ENCODE peak calls at places on chromosomes 11 and 22, in ten cellular contexts. J is ovary, B is IMR-90, W is heart left ventricle, K is body of pancreas, G is HCT116, M is transverse colon, D is tibial nerve, Y is HepG2, P is esophagus squamous epithelium. H is an unnamed sample. For H3K4me1 and H3K9me3, the result is how much of the 10 kb centered on the place peaks cover.

GRCh38 chr11:911031-911889 is 650 bp upstream of the CHID1 start:
- DNase-seq in J (peak), B (peak), W (peak), K (peak), G (no peak), M (peak), D (no peak), Y (no peak), P (no peak), H (peak)

GRCh38 chr11:64692764-64693331 is 30.1 kb downstream of the NRXN2 start:
- DNase-seq in J (no peak), B (no peak), W (no peak), K (no peak), G (no peak), M (no peak), D (no peak), Y (no peak), P (no peak), H (no peak)

GRCh38 chr11:29452131-29452530 is 564.7 kb downstream of the KCNA4 start:
- DNase-seq in J (no peak), B (peak), W (no peak), K (no peak), G (no peak), M (no peak), D (no peak), Y (no peak), P (no peak), H (no peak)

GRCh38 chr11:119113716-119114115 is 6.6 kb downstream of the C2CD2L start:
- DNase-seq in J (no peak), B (no peak), W (no peak), K (no peak), G (no peak), M (no peak), D (no peak), Y (no peak), P (no peak), H (no peak)

GRCh38 chr11:23263466-23263865 is 403.2 kb upstream of the CCDC179 start:
- DNase-seq in J (no peak), B (no peak), W (no peak), K (no peak), G (no peak), M (no peak), D (no peak), Y (no peak), P (no peak), H (no peak)

GRCh38 chr11:83629775-83630174 is 343.6 kb upstream of the CCDC90B start:
- DNase-seq in J (no peak), B (no peak), W (no peak), K (no peak), G (no peak), M (no peak), D (no peak), Y (no peak), P (no peak), H (no peak)

GRCh38 chr22:18119409-18120110 is 9.0 kb downstream of the TUBA8 start:
- DNase-seq in J (no peak), B (no peak), W (peak), K (no peak), G (no peak), M (no peak), D (no peak), Y (no peak), P (no peak), H (no peak)

GRCh38 chr11:29171350-29171950 is 845.4 kb downstream of the KCNA4 start:
- DNase-seq in J (no peak), B (peak), W (no peak), K (no peak), G (no peak), M (no peak), D (no peak), Y (no peak), P (no peak), H (no peak)

GRCh38 chr11:118928870-118929495 is 3.3 kb upstream of the BCL9L start:
- DNase-seq in J (no peak), B (peak), W (peak), K (peak), G (no peak), M (no peak), D (no peak), Y (peak), P (no peak), H (peak)

GRCh38 chr11:94557391-94557790 is 9.8 kb upstream of the PIWIL4 start:
- DNase-seq in J (no peak), B (peak), W (no peak), K (no peak), G (no peak), M (no peak), D (no peak), Y (no peak), P (no peak), H (no peak)

GRCh38 chr11:106961048-106961447 is 57.2 kb downstream of the GUCY1A2 start:
- DNase-seq in J (no peak), B (no peak), W (no peak), K (no peak), G (no peak), M (no peak), D (no peak), Y (no peak), P (no peak), H (no peak)

GRCh38 chr22:25658641-25659040 is 83.3 kb upstream of the MYO18B start:
- DNase-seq in J (no peak), B (no peak), W (no peak), K (no peak), G (no peak), M (no peak), D (no peak), Y (no peak), P (no peak), H (no peak)

GRCh38 chr11:21225860-21226259 is 556.5 kb downstream of the NELL1 start:
- DNase-seq in J (no peak), B (no peak), W (no peak), K (no peak), G (no peak), M (no peak), D (no peak), Y (no peak), P (no peak), H (no peak)

GRCh38 chr22:20803696-20804324 is 29.9 kb downstream of the SERPIND1 start:
- DNase-seq in J (no peak), B (peak), W (no peak), K (peak), G (peak), M (peak), D (no peak), Y (peak), P (no peak), H (peak)

GRCh38 chr11:47083913-47084312 is 92.8 kb downstream of the ARFGAP2 start:
- DNase-seq in J (no peak), B (peak), W (no peak), K (no peak), G (no peak), M (no peak), D (no peak), Y (no peak), P (no peak), H (no peak)

GRCh38 chr11:114259124-114259526 is 37.1 kb upstream of the NNMT start:
- DNase-seq in J (no peak), B (no peak), W (no peak), K (peak), G (no peak), M (no peak), D (peak), Y (no peak), P (no peak), H (peak)
- TF ChIP-seq POLR2A in J (no peak), B (no peak), W (no peak), K (no peak), G (no peak), M (no peak), D (no peak), Y (no peak), P (no peak), H (no peak)

GRCh38 chr11:19441288-19441687 is 200.5 kb upstream of the E2F8 start:
- DNase-seq in J (no peak), B (no peak), W (no peak), K (no peak), G (no peak), M (no peak), D (no peak), Y (no peak), P (no peak), H (no peak)
- H3K4me1 ChIP-seq in J (under half), B (under half), W (under half), K (under half), G (under half), M (under half), D (under half), Y (under half), P (under half), H (under half)

GRCh38 chr11:4848908-4849307 is at the start of gene OR51S1:
- DNase-seq in J (no peak), B (no peak), W (no peak), K (no peak), G (no peak), M (no peak), D (no peak), Y (no peak), P (no peak), H (no peak)
- H3K9me3 ChIP-seq in J (under half), B (under half), W (under half), K (under half), G (under half), M (under half), D (under half), Y (under half), P (under half), H (under half)

DNA sequence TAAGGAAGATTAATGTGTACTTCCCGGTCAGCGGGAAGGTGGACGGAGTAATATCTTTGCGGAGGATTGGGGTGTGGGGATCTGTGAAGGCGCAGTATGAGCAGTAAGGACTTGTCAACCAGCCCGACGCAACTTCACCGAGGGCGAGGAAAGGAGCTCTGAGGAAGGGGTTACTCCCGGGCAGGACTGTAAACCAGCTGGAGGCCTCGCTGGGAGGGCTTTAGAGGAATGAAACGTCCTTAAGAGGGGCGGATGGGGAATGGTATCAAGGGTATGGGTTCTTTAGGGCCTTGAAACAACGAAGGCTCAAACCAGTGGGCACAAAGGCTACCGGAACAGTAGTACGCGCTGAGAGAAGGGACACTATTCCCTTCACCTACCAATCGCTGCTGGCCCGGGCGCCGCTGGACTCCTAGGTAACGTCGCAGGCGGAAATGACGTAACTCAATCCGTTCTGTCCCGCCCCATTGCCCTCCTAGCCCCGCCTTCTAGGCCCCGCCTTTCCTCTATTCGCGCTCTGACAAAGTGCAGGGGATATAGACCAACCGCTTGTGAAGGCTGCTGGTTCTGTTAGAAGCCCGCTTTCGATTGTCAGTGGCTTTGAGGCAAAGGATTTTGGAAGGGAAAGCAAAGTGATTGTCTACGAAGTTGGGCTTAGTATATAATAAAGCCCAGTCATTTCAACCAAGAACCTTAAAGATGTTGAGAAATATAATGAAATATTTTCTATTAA is at the start of gene C11orf65:
- DNase-seq in J (peak), B (peak), W (peak), K (peak), G (peak), M (peak), D (peak), Y (peak), P (peak), H (peak)
- TF ChIP-seq POLR2A in J (peak), B (peak), W (peak), K (peak), G (peak), M (peak), D (peak), Y (peak), P (peak), H (peak)

DNA sequence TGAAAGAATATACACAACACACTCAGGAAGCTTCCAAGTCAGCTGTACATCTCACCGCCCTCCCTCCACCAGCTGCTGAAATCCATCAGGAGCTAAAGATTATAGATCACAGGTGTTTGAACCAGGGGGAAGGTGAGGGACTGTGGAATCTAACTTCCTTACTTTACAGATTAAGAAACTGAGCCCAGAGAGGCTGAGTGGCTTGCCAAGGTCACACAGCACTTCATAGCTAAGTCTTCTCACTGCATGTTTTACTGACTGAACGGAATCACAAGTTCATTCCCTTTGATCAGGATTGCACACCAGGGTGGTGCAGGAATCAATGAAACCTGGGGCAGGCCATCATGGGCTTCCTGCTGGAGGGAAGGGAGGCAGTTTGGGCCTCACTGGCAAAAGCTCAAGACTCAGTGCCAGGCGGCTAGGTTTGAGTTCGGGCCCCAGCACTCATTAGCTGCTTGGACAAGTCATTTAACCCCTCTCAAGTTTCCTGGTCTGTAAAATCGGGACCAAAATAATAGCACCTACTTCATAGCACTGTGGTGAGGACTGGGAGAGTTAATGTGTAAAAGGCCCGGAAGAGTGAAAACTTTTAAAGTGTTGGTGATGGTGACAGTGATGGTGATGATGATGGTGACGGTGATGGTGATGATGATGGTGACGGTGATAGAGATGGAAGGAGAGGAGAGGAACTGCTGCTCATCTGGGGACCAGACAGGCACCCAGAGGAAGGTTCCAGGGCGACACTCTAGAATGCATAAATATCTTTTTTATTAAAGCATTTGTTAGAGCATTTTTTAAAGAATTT is 8.2 kb downstream of the CD5 start:
- DNase-seq in J (no peak), B (no peak), W (no peak), K (no peak), G (no peak), M (no peak), D (no peak), Y (no peak), P (no peak), H (no peak)
- H3K4me1 ChIP-seq in J (under half), B (under half), W (under half), K (under half), G (under half), M (under half), D (under half), Y (under half), P (under half), H (under half)

DNA sequence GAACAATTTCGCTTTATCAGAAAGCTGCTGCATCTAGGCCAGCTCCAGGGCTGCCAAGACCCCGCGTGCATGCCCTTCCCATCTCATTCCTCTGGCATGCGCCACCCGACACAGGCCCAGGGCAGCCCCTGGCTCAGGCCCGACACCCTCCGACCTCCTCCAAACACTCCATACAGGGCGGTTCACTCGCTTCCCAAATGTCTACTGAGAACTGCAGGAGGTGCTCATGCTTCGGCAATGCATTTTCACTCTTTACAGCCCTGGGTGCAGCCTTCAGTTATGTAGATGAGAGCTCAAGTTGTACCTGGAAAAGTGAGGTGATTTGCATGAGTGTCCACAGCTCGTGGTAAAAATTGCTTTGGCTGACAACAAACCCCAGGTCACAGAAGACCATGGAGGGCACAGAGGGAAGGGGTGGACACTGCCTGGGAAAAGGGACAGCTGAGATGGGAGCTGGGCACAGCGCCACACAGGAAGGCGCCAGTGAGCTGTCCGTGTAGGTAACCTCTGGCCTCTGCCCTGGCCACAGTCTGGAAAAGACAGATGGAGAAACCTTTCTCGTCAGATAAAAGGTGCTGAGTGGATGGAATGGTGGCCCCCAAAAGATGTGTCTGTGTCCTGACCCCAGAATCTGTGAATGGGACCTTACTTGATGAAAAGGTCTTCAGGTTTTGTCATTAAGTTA is 1351.9 kb downstream of the BRD1 start:
- DNase-seq in J (no peak), B (no peak), W (no peak), K (no peak), G (no peak), M (no peak), D (no peak), Y (no peak), P (no peak), H (no peak)
- H3K9me3 ChIP-seq in J (under half), B (under half), W (under half), K (under half), G (under half), M (under half), D (under half), Y (under half), P (under half), H (under half)

GRCh38 chr22:36321797-36322601 is 65.8 kb downstream of the MYH9 start:
- DNase-seq in J (no peak), B (no peak), W (no peak), K (no peak), G (no peak), M (no peak), D (no peak), Y (no peak), P (no peak), H (no peak)
- TF ChIP-seq POLR2A in J (no peak), B (no peak), W (no peak), K (no peak), G (no peak), M (no peak), D (no peak), Y (no peak), P (no peak), H (no peak)

GRCh38 chr11:69373251-69373635 is 79.3 kb downstream of the MYEOV start:
- DNase-seq in J (no peak), B (no peak), W (no peak), K (no peak), G (no peak), M (no peak), D (no peak), Y (no peak), P (no peak), H (peak)
- H3K4me1 ChIP-seq in J (under half), B (under half), W (under half), K (under half), G (under half), M (under half), D (under half), Y (under half), P (under half), H (under half)

H was measured in testis.